ENCODE peak calls at places on chromosomes 12 and 14, in seven cellular contexts. Q is NCI-H1436; O is T-helper 1 cell; P is pons; Z is aorta; D is CD8-positive, alpha-beta T cell; H is fibroblast of the conjunctiva. R is an unnamed sample.

GRCh38 chr12:19012965-19013364 is 116.6 kb upstream of the PLEKHA5 start:
- DNase-seq in P (no peak), O (no peak), D (no peak), Q (no peak), Z (no peak), H (no peak), R (no peak)

GRCh38 chr14:75450381-75451276 is 22.8 kb downstream of the JDP2 start:
- DNase-seq in H (no peak), D (no peak), Z (peak), P (peak), Q (no peak), O (no peak), R (peak)

GRCh38 chr14:69327507-69327906 is 67.5 kb downstream of the GALNT16 start:
- DNase-seq in Z (no peak), H (no peak), D (no peak), Q (no peak), O (no peak), P (no peak), R (no peak)

GRCh38 chr12:13229504-13229903 is 33.0 kb downstream of the EMP1 start:
- DNase-seq in Z (no peak), Q (no peak), P (no peak), H (no peak), D (no peak), O (no peak), R (no peak)

GRCh38 chr14:60196291-60196690 is 31.1 kb upstream of the DHRS7 start:
- DNase-seq in O (no peak), H (no peak), Z (no peak), Q (no peak), P (no peak), D (no peak), R (no peak)

GRCh38 chr14:104426771-104427125 is 152.8 kb upstream of the C14orf180 start:
- DNase-seq in Z (no peak), Q (no peak), H (no peak), P (no peak), O (no peak), D (no peak), R (no peak)

GRCh38 chr14:45094275-45094674 is 10.4 kb downstream of the PRPF39 start:
- DNase-seq in O (no peak), D (no peak), Z (no peak), P (no peak), H (no peak), Q (no peak), R (no peak)

GRCh38 chr14:64663174-64663573 is 41.0 kb upstream of the PLEKHG3 start:
- DNase-seq in Q (no peak), H (no peak), Z (no peak), O (no peak), D (no peak), P (no peak), R (no peak)

GRCh38 chr12:3273409-3273853 is 196.3 kb downstream of the TSPAN9 start:
- DNase-seq in Z (no peak), H (no peak), D (no peak), Q (no peak), P (no peak), O (no peak), R (no peak)